ENCODE peak calls at places on chromosomes 2 and 18, in nine cellular contexts. V is WTC11; M is EL; G is stimulated activated CD8-positive, alpha-beta memory T cell treated with anti-CD3 and anti-CD28 coated beads, Interleukin-2, amount 100 ng/mL, for 1 hour; X is H4; L is GOT3; W is lower lobe of right lung; R is NCI-H446; J is activated naive CD4-positive, alpha-beta T cell. Z is an unnamed sample.

GRCh38 chr2:98445167-98445522 is 487 bp downstream of the INPP4A start:
- DNase-seq in V (no peak), M (peak), G (no peak), X (no peak), L (no peak), W (peak), R (no peak), J (no peak), Z (no peak)

GRCh38 chr2:70124983-70125480 is 37.8 kb downstream of the PCBP1 start:
- DNase-seq in V (peak), M (peak), G (peak), X (no peak), L (no peak), W (peak), R (no peak), J (peak), Z (no peak)

GRCh38 chr18:41170346-41170745 is 784.7 kb upstream of the PIK3C3 start:
- DNase-seq in V (no peak), M (no peak), G (no peak), X (no peak), L (no peak), W (no peak), R (no peak), J (no peak), Z (no peak)

GRCh38 chr2:23954325-23955014 is 14.2 kb downstream of the UBXN2A start:
- DNase-seq in V (no peak), M (no peak), G (no peak), X (no peak), L (no peak), W (no peak), R (no peak), J (no peak), Z (no peak)

GRCh38 chr18:79484661-79485621 is 89.2 kb downstream of the NFATC1 start:
- DNase-seq in V (no peak), M (peak), G (no peak), X (peak), L (no peak), W (peak), R (no peak), J (no peak), Z (no peak)

GRCh38 chr2:46477912-46478311 is 1.5 kb upstream of the TMEM247 start:
- DNase-seq in V (no peak), M (no peak), G (no peak), X (no peak), L (no peak), W (no peak), R (no peak), J (no peak), Z (no peak)

GRCh38 chr2:128362889-128363228 is 44.2 kb upstream of the HS6ST1 start:
- DNase-seq in V (peak), M (peak), G (no peak), X (peak), L (no peak), W (no peak), R (no peak), J (no peak), Z (no peak)

GRCh38 chr2:120109186-120110061 is 96.5 kb downstream of the EPB41L5 start:
- DNase-seq in V (no peak), M (peak), G (no peak), X (peak), L (no peak), W (no peak), R (peak), J (no peak), Z (peak)

GRCh38 chr2:200308421-200309295 is 2.2 kb downstream of the SPATS2L start:
- DNase-seq in V (no peak), M (peak), G (no peak), X (peak), L (no peak), W (no peak), R (no peak), J (no peak), Z (no peak)

GRCh38 chr18:58887613-58887963 is 22.9 kb downstream of the ZNF532 start:
- DNase-seq in V (no peak), M (peak), G (no peak), X (peak), L (no peak), W (peak), R (no peak), J (no peak), Z (peak)

GRCh38 chr2:178478102-178478441 is 328 bp downstream of the FKBP7 start:
- DNase-seq in V (no peak), M (no peak), G (no peak), X (no peak), L (no peak), W (no peak), R (no peak), J (no peak), Z (no peak)

GRCh38 chr2:17757321-17757720 is 3.4 kb downstream of the GEN1 start:
- DNase-seq in V (no peak), M (peak), G (no peak), X (peak), L (no peak), W (no peak), R (peak), J (no peak), Z (no peak)

GRCh38 chr2:241722896-241723454 is 11.5 kb upstream of the D2HGDH start:
- DNase-seq in V (no peak), M (no peak), G (no peak), X (peak), L (no peak), W (no peak), R (no peak), J (no peak), Z (no peak)

GRCh38 chr2:20443276-20443920 is 3.5 kb upstream of the RHOB start:
- DNase-seq in V (no peak), M (peak), G (no peak), X (no peak), L (no peak), W (no peak), R (peak), J (no peak), Z (no peak)

GRCh38 chr2:46657042-46657504 is 177.7 kb downstream of the TMEM247 start:
- DNase-seq in V (no peak), M (peak), G (no peak), X (peak), L (no peak), W (no peak), R (peak), J (no peak), Z (no peak)

GRCh38 chr2:170221317-170222288 is 43.7 kb downstream of the MYO3B start:
- DNase-seq in V (no peak), M (peak), G (no peak), X (no peak), L (no peak), W (no peak), R (peak), J (no peak), Z (no peak)

GRCh38 chr2:158828378-158829136 is 33.4 kb downstream of the DAPL1 start:
- DNase-seq in V (no peak), M (peak), G (no peak), X (no peak), L (no peak), W (no peak), R (no peak), J (no peak), Z (no peak)

GRCh38 chr18:44771957-44772917 is 91.5 kb downstream of the SETBP1 start:
- DNase-seq in V (no peak), M (peak), G (no peak), X (no peak), L (no peak), W (no peak), R (no peak), J (no peak), Z (no peak)

GRCh38 chr18:70405051-70405450 is 116.2 kb downstream of the SOCS6 start:
- DNase-seq in V (no peak), M (no peak), G (no peak), X (no peak), L (no peak), W (no peak), R (no peak), J (no peak), Z (no peak)

GRCh38 chr2:174340400-174341300 is 5.9 kb downstream of the SP9 start:
- DNase-seq in V (peak), M (peak), G (no peak), X (no peak), L (no peak), W (no peak), R (no peak), J (no peak), Z (no peak)

GRCh38 chr2:211455225-211455841 is 898.9 kb downstream of the CPS1 start:
- DNase-seq in V (peak), M (peak), G (no peak), X (peak), L (no peak), W (no peak), R (peak), J (no peak), Z (no peak)

GRCh38 chr2:144389151-144389929 is 130.6 kb downstream of the ZEB2 start:
- DNase-seq in V (peak), M (no peak), G (no peak), X (no peak), L (no peak), W (peak), R (no peak), J (no peak), Z (no peak)

GRCh38 chr18:56321470-56321869 is 316.9 kb downstream of the TXNL1 start:
- DNase-seq in V (no peak), M (no peak), G (no peak), X (no peak), L (no peak), W (no peak), R (no peak), J (no peak), Z (no peak)

GRCh38 chr2:108942231-108943066 is 46.6 kb downstream of the EDAR start:
- DNase-seq in V (no peak), M (no peak), G (no peak), X (no peak), L (no peak), W (no peak), R (no peak), J (no peak), Z (no peak)

GRCh38 chr2:14418110-14418509 is 214.4 kb upstream of the LRATD1 start:
- DNase-seq in V (no peak), M (peak), G (no peak), X (no peak), L (no peak), W (no peak), R (no peak), J (no peak), Z (no peak)

GRCh38 chr2:181077128-181077709 is 96.8 kb downstream of the UBE2E3 start:
- DNase-seq in V (no peak), M (peak), G (no peak), X (peak), L (no peak), W (no peak), R (peak), J (no peak), Z (peak)

GRCh38 chr2:11129598-11130449 is 25.4 kb upstream of the SLC66A3 start:
- DNase-seq in V (peak), M (no peak), G (peak), X (no peak), L (no peak), W (peak), R (no peak), J (peak), Z (peak)

GRCh38 chr2:101362316-101362715 is 25.0 kb downstream of the CREG2 start:
- DNase-seq in V (no peak), M (no peak), G (no peak), X (no peak), L (no peak), W (no peak), R (no peak), J (no peak), Z (no peak)

GRCh38 chr2:24894750-24895149 is 25.3 kb downstream of the ADCY3 start:
- DNase-seq in V (no peak), M (no peak), G (no peak), X (no peak), L (no peak), W (no peak), R (no peak), J (no peak), Z (no peak)

GRCh38 chr2:236174608-236175001 is 6.4 kb upstream of the GBX2 start:
- DNase-seq in V (peak), M (no peak), G (no peak), X (no peak), L (no peak), W (no peak), R (no peak), J (no peak), Z (no peak)

GRCh38 chr2:54665436-54665856 is 58.0 kb upstream of the EML6 start:
- DNase-seq in V (peak), M (peak), G (no peak), X (peak), L (no peak), W (no peak), R (peak), J (no peak), Z (peak)